ENCODE peak calls at places on chromosomes 12 and 14, in six cellular contexts. F is endothelial cell of umbilical vein, W is heart right ventricle, A is WERI-Rb-1, G is adipocyte, O is fibroblast of lung. Z is an unnamed sample.
A peak's percentile ranks its signal among the peaks of the same experiment; 100 is the strongest.

GRCh38 chr12:56104815-56105476 is 587 bp downstream of the PA2G4 start:
- DNase-seq in O (no peak), F (peak; percentile 32), A (no peak), W (no peak), G (peak; percentile 52), Z (no peak)

GRCh38 chr14:92632546-92633273 is 115.7 kb downstream of the LGMN start:
- DNase-seq in F (no peak), A (no peak), O (no peak), G (no peak), W (no peak), Z (no peak)

GRCh38 chr14:54773171-54774006 is 129.2 kb downstream of the GCH1 start:
- DNase-seq in W (peak; percentile 93), G (peak; percentile 98), O (peak; percentile 100), A (peak; percentile 86), F (peak; percentile 99), Z (peak; percentile 98)

GRCh38 chr14:22231022-22231421 is 358.0 kb downstream of the DAD1 start:
- DNase-seq in W (no peak), O (no peak), A (no peak), G (no peak), F (no peak), Z (no peak)

GRCh38 chr12:84596276-84596675 is 316.3 kb downstream of the SLC6A15 start:
- DNase-seq in F (no peak), W (no peak), O (no peak), A (no peak), G (no peak), Z (no peak)

GRCh38 chr14:26377150-26377549 is 220.7 kb downstream of the NOVA1 start:
- DNase-seq in G (no peak), F (no peak), O (no peak), W (no peak), A (no peak), Z (no peak)

GRCh38 chr12:71938728-71939385 is at the start of gene TPH2:
- DNase-seq in F (peak; percentile 83), O (peak; percentile 58), W (peak; percentile 36), G (peak; percentile 69), A (peak; percentile 84), Z (peak; percentile 31)

GRCh38 chr12:94643585-94643984 is 6.8 kb downstream of the TMCC3 start:
- DNase-seq in W (no peak), O (no peak), F (no peak), A (no peak), G (no peak), Z (no peak)

GRCh38 chr12:12716151-12716844 is 870 bp upstream of the CDKN1B start:
- DNase-seq in A (no peak), F (peak; percentile 93), G (peak; percentile 62), W (peak; percentile 42), O (peak; percentile 51), Z (no peak)

GRCh38 chr12:58877243-58877743 is 43.0 kb downstream of the LRIG3 start:
- DNase-seq in G (peak; percentile 54), O (peak; percentile 91), W (no peak), F (no peak), A (no peak), Z (no peak)

GRCh38 chr14:92690171-92691011 is 58.0 kb downstream of the LGMN start:
- DNase-seq in W (peak; percentile 25), O (peak; percentile 54), A (peak; percentile 83), G (peak; percentile 19), F (peak; percentile 59), Z (peak; percentile 59)

GRCh38 chr12:64392221-64392620 is 1.7 kb upstream of the C12orf56 start:
- DNase-seq in F (peak; percentile 59), O (peak; percentile 69), W (no peak), A (no peak), G (peak; percentile 71), Z (no peak)

GRCh38 chr12:48750769-48751356 is 34.4 kb upstream of the CCNT1 start:
- DNase-seq in A (no peak), F (no peak), O (no peak), G (no peak), W (no peak), Z (no peak)

GRCh38 chr12:83665755-83666154 is 979.0 kb downstream of the TMTC2 start:
- DNase-seq in W (no peak), G (no peak), F (no peak), O (no peak), A (no peak), Z (no peak)

GRCh38 chr14:45252356-45253069 is 489 bp downstream of the MIS18BP1 start:
- DNase-seq in O (no peak), F (peak; percentile 42), G (peak; percentile 46), A (no peak), W (no peak), Z (no peak)

DNA sequence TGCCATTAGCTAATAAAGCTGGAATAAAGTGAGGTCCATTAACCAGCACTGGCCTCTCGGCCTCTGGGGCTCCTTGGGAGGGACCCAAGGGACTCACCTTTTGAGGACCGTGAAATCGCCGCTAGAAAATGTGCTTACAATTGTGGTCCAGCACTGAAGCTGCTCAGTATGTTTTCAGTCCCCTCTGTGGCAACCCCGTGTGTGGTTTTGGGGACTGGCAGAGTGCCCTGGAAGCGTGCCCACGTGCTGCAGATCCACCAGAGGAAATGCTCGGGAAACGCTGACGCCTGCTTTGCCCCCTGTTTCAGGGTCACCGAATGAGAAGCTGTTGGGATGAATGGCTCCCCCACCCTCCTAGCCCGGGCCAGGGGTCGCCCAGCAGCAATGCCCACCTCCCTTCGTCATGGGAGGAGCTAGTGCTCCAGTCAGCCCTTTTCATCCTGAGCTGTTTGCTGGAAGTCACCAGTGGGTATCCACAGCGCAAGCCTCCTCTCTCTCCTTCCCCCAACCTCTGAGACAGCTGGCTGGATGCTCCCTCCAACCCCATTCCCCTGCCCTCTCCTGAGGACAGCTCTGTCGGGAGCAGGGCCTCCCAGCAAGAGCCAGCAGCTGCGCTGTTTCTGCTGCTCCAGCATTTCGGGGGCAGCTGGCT is 33.1 kb upstream of the PPP1R13B start:
- DNase-seq in G (peak; percentile 83), W (peak; percentile 70), F (peak; percentile 43), A (no peak), O (peak; percentile 85), Z (no peak)
- H3K4me3 ChIP-seq in G (peak overlapping the region; percentile 59), W (peak overlapping the region; percentile 38), F (no peak overlapping the region), A (no peak overlapping the region), O (peak overlapping the region; percentile 25), Z (peak overlapping the region; percentile 13)

DNA sequence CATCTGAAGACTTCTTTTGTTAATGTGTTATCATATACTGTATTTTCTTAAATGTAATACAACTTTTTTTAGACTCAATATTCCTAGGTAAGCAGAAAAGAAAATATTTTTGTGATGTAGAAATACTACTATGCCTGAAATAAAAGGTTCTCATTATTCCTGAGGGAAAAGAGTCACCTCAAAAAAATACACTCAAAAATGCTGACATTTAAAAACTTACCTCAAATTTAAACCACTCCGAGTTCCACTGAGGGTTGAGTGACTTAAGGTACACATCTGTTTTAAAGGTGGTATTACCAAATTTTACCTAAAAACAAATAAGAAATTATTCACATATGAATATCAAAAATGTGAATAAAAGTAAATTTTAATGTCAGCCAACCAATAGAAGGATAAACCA is 9.3 kb downstream of the C2CD5 start:
- DNase-seq in W (no peak), O (no peak), A (no peak), G (no peak), F (no peak), Z (no peak)
- H3K4me3 ChIP-seq in W (no peak overlapping the region), O (no peak overlapping the region), A (no peak overlapping the region), G (no peak overlapping the region), F (no peak overlapping the region), Z (no peak overlapping the region)

GRCh38 chr12:47409310-47409709 is 296.5 kb downstream of the RPAP3 start:
- DNase-seq in G (no peak), A (no peak), O (no peak), W (no peak), F (no peak), Z (no peak)

GRCh38 chr12:47410383-47410782 is 295.4 kb downstream of the RPAP3 start:
- DNase-seq in W (no peak), G (no peak), A (no peak), F (no peak), O (no peak), Z (no peak)

GRCh38 chr12:47407730-47408129 is 298.1 kb downstream of the RPAP3 start:
- DNase-seq in A (no peak), O (no peak), G (no peak), W (no peak), F (no peak), Z (no peak)

GRCh38 chr12:47410862-47411261 is 295.0 kb downstream of the RPAP3 start:
- DNase-seq in G (no peak), A (no peak), F (no peak), O (no peak), W (no peak), Z (no peak)

GRCh38 chr12:47408171-47408871 is 297.5 kb downstream of the RPAP3 start:
- DNase-seq in W (peak; percentile 6), O (no peak), G (no peak), A (no peak), F (peak; percentile 12), Z (peak; percentile 19)
- H3K4me3 ChIP-seq in W (no peak overlapping the region), O (no peak overlapping the region), G (no peak overlapping the region), A (no peak overlapping the region), F (no peak overlapping the region), Z (no peak overlapping the region)

GRCh38 chr12:29116414-29116813 is 32.7 kb upstream of the FAR2 start:
- DNase-seq in F (no peak), G (no peak), A (no peak), W (no peak), O (no peak), Z (no peak)
- H3K4me3 ChIP-seq in F (no peak overlapping the region), G (no peak overlapping the region), A (no peak overlapping the region), W (no peak overlapping the region), O (no peak overlapping the region), Z (no peak overlapping the region)

Z was measured in HCT116.